ENCODE peak calls at places on chromosomes 13 and 19, in ten cellular contexts. N, A, E, G, J, Z, H, O, I and C are unnamed samples.

GRCh38 chr13:27188239-27188638 is 16.6 kb upstream of the USP12 start:
- DNase-seq in N (no peak), A (no peak), E (no peak), G (no peak), J (no peak), Z (no peak), H (no peak), O (no peak), I (no peak), C (no peak)

GRCh38 chr13:28753208-28753892 is 34.6 kb upstream of the SLC46A3 start:
- DNase-seq in N (peak; percentile 24), A (no peak), E (no peak), G (no peak), J (peak; percentile 77), Z (peak; percentile 87), H (no peak), O (no peak), I (no peak), C (peak; percentile 82)

GRCh38 chr19:30596813-30597399 is 224.7 kb downstream of the ZNF536 start:
- DNase-seq in N (no peak), A (no peak), E (no peak), G (no peak), J (peak; percentile 67), Z (no peak), H (no peak), O (no peak), I (no peak), C (no peak)

GRCh38 chr19:53903055-53903680 is 5.9 kb upstream of the CACNG7 start:
- DNase-seq in N (no peak), A (no peak), E (no peak), G (peak; percentile 18), J (no peak), Z (no peak), H (no peak), O (no peak), I (peak; percentile 64), C (peak; percentile 44)

GRCh38 chr13:22505489-22505888 is 675.3 kb upstream of the SGCG start:
- DNase-seq in N (no peak), A (no peak), E (no peak), G (no peak), J (no peak), Z (peak; percentile 34), H (no peak), O (no peak), I (no peak), C (no peak)

GRCh38 chr19:51751655-51752054 is at the start of gene FPR1:
- DNase-seq in N (no peak), A (no peak), E (no peak), G (no peak), J (no peak), Z (peak; percentile 63), H (no peak), O (no peak), I (no peak), C (peak; percentile 5)

GRCh38 chr13:105196052-105196451 is 1339.4 kb downstream of the EFNB2 start:
- DNase-seq in N (no peak), A (peak; percentile 5), E (no peak), G (no peak), J (no peak), Z (peak; percentile 80), H (no peak), O (no peak), I (no peak), C (no peak)

GRCh38 chr13:31046711-31047279 is 114.3 kb downstream of the TEX26 start:
- DNase-seq in N (peak; percentile 9), A (peak; percentile 76), E (peak; percentile 93), G (no peak), J (peak; percentile 70), Z (peak; percentile 73), H (no peak), O (peak; percentile 42), I (no peak), C (no peak)

GRCh38 chr13:110944121-110944967 is 29.5 kb upstream of the ANKRD10 start:
- DNase-seq in N (peak; percentile 24), A (peak; percentile 27), E (peak; percentile 76), G (peak; percentile 21), J (no peak), Z (peak; percentile 75), H (no peak), O (no peak), I (peak; percentile 77), C (peak; percentile 20)

GRCh38 chr19:30792561-30793505 is 420.6 kb downstream of the ZNF536 start:
- DNase-seq in N (no peak), A (no peak), E (no peak), G (no peak), J (no peak), Z (no peak), H (no peak), O (no peak), I (no peak), C (no peak)

GRCh38 chr19:3500429-3501101 is at the start of gene DOHH:
- DNase-seq in N (peak; percentile 98), A (peak; percentile 90), E (peak; percentile 98), G (peak; percentile 94), J (peak; percentile 94), Z (peak; percentile 95), H (peak; percentile 94), O (peak; percentile 92), I (peak; percentile 97), C (peak; percentile 93)

GRCh38 chr19:33194884-33195710 is 967 bp downstream of the LRP3 start:
- DNase-seq in N (peak; percentile 40), A (peak; percentile 40), E (no peak), G (no peak), J (peak; percentile 34), Z (peak; percentile 46), H (no peak), O (peak; percentile 19), I (no peak), C (no peak)

GRCh38 chr19:17576758-17577532 is 21.5 kb downstream of the COLGALT1 start:
- DNase-seq in N (peak; percentile 42), A (no peak), E (no peak), G (no peak), J (peak; percentile 52), Z (peak; percentile 85), H (no peak), O (no peak), I (peak; percentile 44), C (peak; percentile 85)

GRCh38 chr19:50928841-50929240 is 17.6 kb upstream of the KLK4 start:
- DNase-seq in N (no peak), A (no peak), E (no peak), G (no peak), J (no peak), Z (no peak), H (no peak), O (no peak), I (no peak), C (no peak)

GRCh38 chr13:113364371-113364932 is 522 bp upstream of the GRTP1 start:
- DNase-seq in N (no peak), A (no peak), E (no peak), G (no peak), J (no peak), Z (no peak), H (no peak), O (no peak), I (peak; percentile 76), C (no peak)

GRCh38 chr19:14135985-14136508 is 342 bp downstream of the ASF1B start:
- DNase-seq in N (peak; percentile 44), A (peak; percentile 44), E (no peak), G (no peak), J (no peak), Z (no peak), H (no peak), O (no peak), I (no peak), C (no peak)

GRCh38 chr13:41835871-41836270 is 125.0 kb downstream of the VWA8 start:
- DNase-seq in N (no peak), A (no peak), E (no peak), G (no peak), J (no peak), Z (peak; percentile 71), H (no peak), O (no peak), I (no peak), C (no peak)

GRCh38 chr13:46666727-46667456 is 113.9 kb downstream of the LRCH1 start:
- DNase-seq in N (peak; percentile 45), A (peak; percentile 50), E (no peak), G (no peak), J (no peak), Z (no peak), H (peak; percentile 26), O (no peak), I (no peak), C (no peak)